ENCODE peak calls at places on chromosomes 7 and 10, in four cellular contexts. J is K562, G is HepG2, H is H1. L is an unnamed sample.

GRCh38 chr7:150996289-150997074 is 5.7 kb downstream of the NOS3 start:
- DNase-seq in J (peak), G (no peak), H (no peak), L (peak)

GRCh38 chr7:26216044-26216443 is 14.5 kb downstream of the CBX3 start:
- DNase-seq in J (no peak), H (no peak), G (no peak), L (no peak)

GRCh38 chr7:55569797-55570196 is 2.5 kb downstream of the VOPP1 start:
- DNase-seq in J (no peak), H (no peak), G (no peak), L (no peak)

GRCh38 chr10:118729641-118730258 is 25.0 kb downstream of the CACUL1 start:
- DNase-seq in H (no peak), J (no peak), G (no peak), L (no peak)

GRCh38 chr10:28171468-28172235 is 131.2 kb downstream of the MPP7 start:
- DNase-seq in G (no peak), H (no peak), J (no peak), L (peak)

GRCh38 chr10:78448994-78449418 is 415.3 kb downstream of the RPS24 start:
- DNase-seq in G (no peak), J (peak), H (no peak), L (no peak)

GRCh38 chr7:129853661-129854268 is 99.0 kb downstream of the UBE2H start:
- DNase-seq in J (no peak), H (no peak), G (no peak), L (no peak)

GRCh38 chr10:113087082-113088029 is 137.3 kb downstream of the TCF7L2 start:
- DNase-seq in H (no peak), G (peak), J (peak), L (peak)

GRCh38 chr10:3757638-3758490 is 27.1 kb downstream of the KLF6 start:
- DNase-seq in H (no peak), J (no peak), G (no peak), L (no peak)

GRCh38 chr7:28954446-28954845 is 3.7 kb downstream of the TRIL start:
- DNase-seq in G (no peak), H (no peak), J (no peak), L (no peak)

GRCh38 chr10:131909014-131909808 is 8.4 kb downstream of the PPP2R2D start:
- DNase-seq in H (no peak), J (no peak), G (no peak), L (no peak)

GRCh38 chr10:11684717-11685645 is 57.2 kb upstream of the ECHDC3 start:
- DNase-seq in J (peak), H (no peak), G (no peak), L (no peak)

GRCh38 chr10:130244031-130244927 is 108.1 kb downstream of the GLRX3 start:
- DNase-seq in J (no peak), G (no peak), H (no peak), L (no peak)

GRCh38 chr7:149854611-149855367 is 16.6 kb downstream of the ZNF862 start:
- DNase-seq in G (peak), J (peak), H (peak), L (peak)

GRCh38 chr7:139591550-139592195 is 68.2 kb downstream of the CLEC2L start:
- DNase-seq in G (no peak), H (no peak), J (no peak), L (no peak)

GRCh38 chr10:101136007-101136707 is 5.1 kb downstream of the TLX1 start:
- DNase-seq in J (peak), H (no peak), G (no peak), L (no peak)

GRCh38 chr10:87816842-87817178 is 1.2 kb downstream of the ATAD1 start:
- DNase-seq in G (no peak), J (no peak), H (no peak), L (no peak)
- H3K4me3 ChIP-seq in G (peak), J (peak), H (peak), L (peak)

DNA sequence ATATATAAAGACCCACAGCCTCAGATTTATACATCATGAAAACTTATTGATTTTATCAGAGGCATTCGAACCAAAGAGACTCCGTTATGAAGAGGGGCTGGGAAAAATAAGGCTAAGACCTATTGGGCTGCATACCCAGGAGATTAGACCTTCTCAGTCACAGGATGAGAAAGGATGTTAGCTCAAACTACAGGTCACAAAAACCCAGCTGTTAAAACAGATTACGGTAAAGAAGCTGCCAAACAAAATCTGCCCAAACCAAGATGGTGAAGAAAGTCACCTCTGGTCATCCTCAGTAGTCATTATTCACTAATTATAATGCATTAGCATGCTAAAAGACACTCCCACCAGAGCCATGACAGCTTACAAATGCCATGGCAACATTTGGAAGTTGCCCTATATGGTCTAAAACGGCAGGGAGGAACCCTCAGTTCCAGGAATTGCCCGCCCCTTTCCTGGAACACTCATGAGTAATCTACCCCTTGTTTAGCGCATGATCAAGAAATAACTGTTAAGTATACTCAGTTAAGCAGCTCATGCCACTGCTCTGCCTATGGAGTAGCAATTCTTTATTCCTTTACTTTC is 362.4 kb upstream of the PCDH15 start:
- DNase-seq in H (no peak), J (peak), G (no peak), L (no peak)
- TF ChIP-seq CREB1 in H (no peak), J (no peak), G (no peak), L (no peak)

DNA sequence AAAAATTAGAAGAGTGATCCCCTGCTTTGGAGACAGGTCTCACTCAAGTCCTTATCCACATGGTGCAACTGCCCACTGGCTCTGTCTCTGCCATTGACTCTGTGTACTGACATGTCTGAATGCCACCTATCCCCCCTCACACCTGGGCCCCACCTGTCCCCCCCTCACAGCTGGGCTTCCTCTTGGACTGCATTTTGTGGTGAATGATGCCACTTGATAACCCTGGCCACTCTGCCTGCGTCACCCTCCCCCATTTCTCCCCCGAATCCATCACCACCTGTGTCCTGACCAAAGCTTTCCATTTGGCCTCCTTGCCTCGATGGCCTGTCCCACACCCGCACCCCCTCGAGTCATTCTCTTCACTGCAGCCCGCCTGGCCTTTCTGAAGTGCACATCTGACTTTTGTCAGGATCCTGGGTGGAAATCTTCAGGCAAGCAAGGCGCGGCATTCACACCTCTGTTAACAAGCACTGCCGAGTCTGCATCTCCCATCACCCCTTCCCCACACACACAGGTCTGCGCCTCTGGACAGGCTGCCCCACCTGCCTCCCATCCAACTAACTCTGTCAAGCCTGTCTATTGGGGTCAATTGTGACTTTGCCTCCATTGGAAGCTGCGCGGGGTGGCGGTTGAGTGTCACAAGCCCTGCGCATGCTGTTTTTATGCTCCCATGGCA is 175.3 kb upstream of the KLF14 start:
- DNase-seq in H (no peak), J (no peak), G (no peak), L (no peak)
- TF ChIP-seq POLR2AphosphoS5 in H (no peak), J (no peak), G (no peak), L (no peak)

DNA sequence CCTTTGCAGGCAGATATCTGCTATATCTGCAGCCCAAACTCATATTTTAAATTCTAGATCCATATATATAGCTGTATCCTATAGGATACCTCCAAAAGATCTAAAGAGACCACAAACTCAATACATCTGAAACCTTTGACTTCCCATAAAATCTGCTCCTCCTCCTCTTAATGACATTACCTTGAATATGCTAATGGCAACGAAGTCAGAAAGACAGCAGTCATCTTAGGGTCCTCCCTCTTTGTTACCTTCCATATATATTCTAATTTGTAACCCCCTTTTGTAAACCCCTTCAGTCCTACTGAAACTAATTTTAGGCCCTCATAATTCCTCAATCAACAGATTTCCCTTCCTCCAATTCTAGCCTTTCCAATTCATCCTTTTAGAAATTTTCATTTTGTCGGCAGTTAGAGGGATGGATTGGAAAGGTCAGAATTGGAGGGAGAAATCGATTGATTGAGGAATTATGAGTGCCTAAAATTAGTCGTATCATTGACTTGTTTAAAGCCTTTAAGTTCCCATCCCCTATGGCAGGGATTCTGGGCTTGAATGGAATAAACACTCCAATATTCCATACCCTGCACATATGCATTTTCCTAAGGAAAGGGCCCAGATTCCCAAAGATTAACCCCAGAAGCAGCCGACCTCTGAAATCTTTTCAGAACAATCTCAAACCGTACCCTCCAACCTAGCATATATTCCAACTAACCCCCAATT is 2.4 kb downstream of the SYPL1 start:
- DNase-seq in H (no peak), J (no peak), G (no peak), L (peak)
- H3K4me3 ChIP-seq in H (no peak), J (no peak), G (peak), L (peak)

DNA sequence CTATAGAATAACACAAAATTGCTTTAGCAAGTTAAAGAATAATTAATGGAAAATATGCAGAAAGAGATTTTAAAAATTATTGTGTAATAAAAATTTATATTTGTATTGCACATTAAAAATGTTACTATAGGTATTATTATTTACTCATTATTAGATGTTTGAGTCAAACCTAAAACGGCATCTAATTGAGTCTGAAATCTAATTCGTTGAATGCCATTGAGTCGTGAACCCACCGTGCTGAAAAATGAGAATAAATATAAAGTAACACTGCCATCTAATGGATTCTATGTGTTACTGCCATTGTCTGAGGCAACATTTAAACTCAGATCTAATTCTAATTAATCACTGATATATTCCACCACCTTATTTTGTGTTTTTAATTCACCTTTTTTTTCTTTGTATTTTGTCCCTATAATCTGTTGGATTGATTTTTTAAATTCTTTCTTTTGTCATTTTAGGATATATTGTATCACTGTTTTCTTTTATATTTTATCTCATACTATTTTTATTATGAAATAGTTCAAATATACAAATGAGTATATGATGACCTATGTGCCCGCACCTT is 62.2 kb downstream of the SAMD9 start:
- DNase-seq in G (peak), H (no peak), J (peak), L (peak)
- TF ChIP-seq CREB1 in G (no peak), H (no peak), J (no peak), L (no peak)

DNA sequence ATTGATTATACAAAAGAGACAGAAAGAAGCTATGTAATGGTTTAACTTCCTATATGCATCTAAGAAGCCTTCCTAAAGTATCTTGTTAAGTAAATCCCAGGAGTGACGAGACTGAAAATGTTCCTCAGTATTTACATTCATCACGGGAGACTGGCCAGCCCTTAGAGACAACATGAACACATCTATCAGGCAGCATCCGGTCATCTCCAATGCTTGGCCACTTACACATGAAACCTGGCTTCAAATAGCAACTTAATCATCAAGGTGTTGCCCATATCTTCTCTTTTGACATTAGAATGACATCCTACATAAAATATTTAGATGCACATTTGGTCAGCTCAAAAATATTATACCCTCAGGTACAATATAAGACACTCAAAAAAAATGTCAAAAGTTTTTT is 33.8 kb downstream of the ERCC6 start:
- DNase-seq in H (no peak), G (no peak), J (no peak), L (no peak)
- TF ChIP-seq POLR2AphosphoS5 in H (no peak), G (no peak), J (no peak), L (no peak)